ENCODE peak calls at places on chromosomes 3 and 15, in five cellular contexts. Z, E, R, U and Y are unnamed samples.

GRCh38 chr3:4885322-4885721 is 93.9 kb upstream of the BHLHE40 start:
- DNase-seq in Z (no peak), E (no peak), R (no peak), U (no peak), Y (no peak)

GRCh38 chr3:177358085-177358967 is 161.0 kb upstream of the TBL1XR1 start:
- DNase-seq in Z (peak; percentile 81), E (no peak), R (peak; percentile 76), U (peak; percentile 23), Y (peak; percentile 43)

GRCh38 chr15:70269991-70270751 is 172.5 kb upstream of the TLE3 start:
- DNase-seq in Z (no peak), E (no peak), R (no peak), U (no peak), Y (no peak)

GRCh38 chr3:149003653-149004305 is 12.4 kb downstream of the GYG1 start:
- DNase-seq in Z (peak; percentile 23), E (no peak), R (no peak), U (no peak), Y (no peak)

GRCh38 chr15:98548172-98548971 is 100.0 kb upstream of the IGF1R start:
- DNase-seq in Z (peak; percentile 74), E (no peak), R (peak; percentile 84), U (no peak), Y (peak; percentile 6)

GRCh38 chr3:11379238-11379823 is 107.1 kb downstream of the ATG7 start:
- DNase-seq in Z (peak; percentile 31), E (no peak), R (peak; percentile 25), U (no peak), Y (no peak)

GRCh38 chr3:102419786-102420185 is 15.0 kb upstream of the ZPLD1 start:
- DNase-seq in Z (no peak), E (no peak), R (no peak), U (no peak), Y (no peak)

GRCh38 chr3:187931111-187931510 is 185.8 kb upstream of the BCL6 start:
- DNase-seq in Z (no peak), E (no peak), R (no peak), U (no peak), Y (no peak)

GRCh38 chr3:178849220-178849910 is 222.2 kb downstream of the ZMAT3 start:
- DNase-seq in Z (no peak), E (no peak), R (no peak), U (no peak), Y (no peak)

GRCh38 chr3:123272547-123272946 is 70.8 kb downstream of the SEC22A start:
- DNase-seq in Z (peak; percentile 20), E (no peak), R (no peak), U (no peak), Y (no peak)

GRCh38 chr3:113441051-113441770 is at the start of gene CFAP44:
- DNase-seq in Z (peak; percentile 41), E (no peak), R (no peak), U (peak; percentile 23), Y (no peak)

GRCh38 chr3:171328419-171329082 is 131.7 kb downstream of the TNIK start:
- DNase-seq in Z (no peak), E (no peak), R (no peak), U (peak; percentile 38), Y (no peak)

GRCh38 chr3:156898296-156898880 is 72.2 kb downstream of the LEKR1 start:
- DNase-seq in Z (no peak), E (no peak), R (no peak), U (no peak), Y (no peak)

GRCh38 chr15:72229076-72229946 is 1.7 kb downstream of the PKM start:
- DNase-seq in Z (peak; percentile 38), E (no peak), R (no peak), U (no peak), Y (no peak)

GRCh38 chr15:63521405-63522142 is 17.2 kb downstream of the USP3 start:
- DNase-seq in Z (no peak), E (no peak), R (no peak), U (no peak), Y (no peak)

GRCh38 chr3:129486057-129487035 is 42.1 kb upstream of the RHO start:
- DNase-seq in Z (peak; percentile 81), E (peak; percentile 19), R (no peak), U (no peak), Y (no peak)

GRCh38 chr15:38217181-38217580 is 35.5 kb upstream of the SPRED1 start:
- DNase-seq in Z (peak; percentile 73), E (peak; percentile 54), R (no peak), U (no peak), Y (no peak)

GRCh38 chr3:81692766-81693165 is 68.7 kb downstream of the GBE1 start:
- DNase-seq in Z (no peak), E (no peak), R (no peak), U (no peak), Y (no peak)

GRCh38 chr3:28171962-28172361 is 69.5 kb upstream of the CMC1 start:
- DNase-seq in Z (no peak), E (no peak), R (no peak), U (no peak), Y (no peak)

GRCh38 chr3:70180664-70181063 is 131.8 kb downstream of the MDFIC2 start:
- DNase-seq in Z (no peak), E (no peak), R (no peak), U (no peak), Y (no peak)

GRCh38 chr15:26757156-26757555 is 15.7 kb downstream of the GABRB3 start:
- DNase-seq in Z (no peak), E (no peak), R (no peak), U (no peak), Y (no peak)

GRCh38 chr15:69290346-69291164 is 8.2 kb upstream of the PAQR5 start:
- DNase-seq in Z (no peak), E (no peak), R (no peak), U (no peak), Y (no peak)

GRCh38 chr3:150015906-150016305 is 45.2 kb upstream of the PFN2 start:
- DNase-seq in Z (no peak), E (no peak), R (no peak), U (no peak), Y (no peak)

GRCh38 chr15:70853270-70853854 is 595 bp downstream of the LARP6 start:
- DNase-seq in Z (peak; percentile 83), E (no peak), R (peak; percentile 54), U (no peak), Y (no peak)

GRCh38 chr3:125160911-125161371 is 51.6 kb downstream of the SLC12A8 start:
- DNase-seq in Z (no peak), E (no peak), R (no peak), U (no peak), Y (no peak)
- TF ChIP-seq CTCF in Z (no peak), E (no peak), R (no peak), U (no peak), Y (no peak)

GRCh38 chr15:48866141-48866563 is 11.8 kb upstream of the EID1 start:
- DNase-seq in Z (no peak), E (no peak), R (no peak), U (no peak), Y (no peak)
- H3K4me3 ChIP-seq in Z (no peak overlapping the region), E (no peak overlapping the region), R (no peak overlapping the region), U (no peak overlapping the region), Y (no peak overlapping the region)

GRCh38 chr3:32165442-32165841 is 59.0 kb downstream of the GPD1L start:
- DNase-seq in Z (no peak), E (no peak), R (no peak), U (no peak), Y (no peak)
- TF ChIP-seq CTCF in Z (no peak), E (no peak), R (no peak), U (no peak), Y (no peak)

GRCh38 chr3:151631946-151632345 is 101.8 kb upstream of the AADACL2 start:
- DNase-seq in Z (no peak), E (no peak), R (no peak), U (no peak), Y (no peak)
- H3K4me3 ChIP-seq in Z (no peak overlapping the region), E (no peak overlapping the region), R (no peak overlapping the region), U (no peak overlapping the region), Y (no peak overlapping the region)

GRCh38 chr3:126345231-126345630 is 12.0 kb downstream of the KLF15 start:
- DNase-seq in Z (no peak), E (no peak), R (no peak), U (no peak), Y (no peak)
- TF ChIP-seq CTCF in Z (no peak), E (no peak), R (no peak), U (no peak), Y (no peak)

GRCh38 chr3:48130321-48130881 is 57.8 kb downstream of the CDC25A start:
- DNase-seq in Z (no peak), E (no peak), R (no peak), U (no peak), Y (no peak)
- H3K4me3 ChIP-seq in Z (no peak overlapping the region), E (no peak overlapping the region), R (no peak overlapping the region), U (no peak overlapping the region), Y (no peak overlapping the region)

GRCh38 chr3:153290278-153291015 is 128.4 kb downstream of the RAP2B start:
- DNase-seq in Z (peak; percentile 29), E (no peak), R (peak; percentile 15), U (no peak), Y (no peak)
- TF ChIP-seq CTCF in Z (peak; percentile 75), E (peak; percentile 20), R (peak; percentile 26), U (peak; percentile 51), Y (peak; percentile 29)

GRCh38 chr3:55484741-55485207 is 2.3 kb downstream of the WNT5A start:
- DNase-seq in Z (no peak), E (no peak), R (no peak), U (no peak), Y (no peak)
- H3K4me3 ChIP-seq in Z (peak overlapping the region; percentile 44), E (peak overlapping the region; percentile 98), R (no peak overlapping the region), U (no peak overlapping the region), Y (peak overlapping the region; percentile 69)

DNA sequence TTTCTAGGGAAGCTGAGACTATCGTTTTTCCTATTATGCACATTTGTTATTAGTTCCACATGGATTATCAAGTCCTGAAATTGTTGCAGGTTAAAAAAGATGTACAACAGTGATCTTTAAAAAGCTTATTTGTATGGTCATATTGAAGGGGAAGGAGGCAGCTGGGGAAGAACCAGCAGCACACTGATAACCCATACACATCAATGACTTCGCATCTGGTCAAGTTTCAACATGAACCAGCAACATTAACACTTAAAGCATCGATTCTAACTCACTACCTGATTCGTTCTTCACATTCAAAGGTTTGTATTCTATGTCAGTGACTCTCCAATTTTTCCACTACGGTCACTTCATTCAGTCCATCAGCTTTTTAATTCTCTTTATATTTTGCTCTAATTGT is 56.4 kb downstream of the NCEH1 start:
- DNase-seq in Z (no peak), E (no peak), R (no peak), U (no peak), Y (no peak)
- TF ChIP-seq CTCF in Z (no peak), E (no peak), R (no peak), U (no peak), Y (no peak)

GRCh38 chr15:92005154-92005553 is 151.6 kb downstream of the SLCO3A1 start:
- DNase-seq in Z (no peak), E (no peak), R (no peak), U (no peak), Y (no peak)
- H3K4me3 ChIP-seq in Z (no peak overlapping the region), E (no peak overlapping the region), R (no peak overlapping the region), U (no peak overlapping the region), Y (no peak overlapping the region)